ENCODE peak calls at places on chromosomes 12 and 14, in six cellular contexts. O is keratinocyte, E is mesothelial cell of epicardium, J is fibroblast of pulmonary artery, G is AG09309, B is bronchial epithelial cell. U is an unnamed sample.

GRCh38 chr14:30874120-30874998 is at the start of gene COCH:
- DNase-seq in E (peak), O (no peak), J (no peak), G (no peak), B (no peak), U (no peak)

GRCh38 chr14:70148911-70149675 is 39.7 kb downstream of the SLC8A3 start:
- DNase-seq in B (peak), E (no peak), J (no peak), O (no peak), G (no peak), U (no peak)

GRCh38 chr14:104333903-104334811 is 195.8 kb downstream of the KIF26A start:
- DNase-seq in E (peak), O (no peak), J (no peak), B (no peak), G (no peak), U (no peak)

GRCh38 chr12:122203301-122203967 is at the start of gene B3GNT4:
- DNase-seq in E (peak), G (no peak), B (peak), J (peak), O (no peak), U (no peak)

GRCh38 chr12:89082354-89082753 is 269.9 kb downstream of the DUSP6 start:
- DNase-seq in G (no peak), O (no peak), J (peak), E (no peak), B (peak), U (no peak)

GRCh38 chr12:27982380-27982779 is 9.8 kb upstream of the PTHLH start:
- DNase-seq in O (no peak), G (no peak), E (no peak), B (no peak), J (no peak), U (no peak)

GRCh38 chr12:45674583-45674982 is 54.9 kb upstream of the ARID2 start:
- DNase-seq in J (peak), O (peak), E (peak), G (peak), B (peak), U (peak)

GRCh38 chr14:93946506-93947170 is 19.5 kb downstream of the FAM181A start:
- DNase-seq in J (peak), E (no peak), B (peak), O (peak), G (no peak), U (no peak)

GRCh38 chr14:85178869-85179268 is 351.1 kb upstream of the FLRT2 start:
- DNase-seq in G (no peak), B (no peak), E (no peak), O (no peak), J (no peak), U (no peak)

GRCh38 chr12:91883811-91884210 is 261.8 kb downstream of the BTG1 start:
- DNase-seq in O (no peak), B (no peak), E (no peak), J (no peak), G (no peak), U (no peak)

GRCh38 chr12:66036317-66036716 is 94.2 kb downstream of the LLPH start:
- DNase-seq in O (peak), E (no peak), B (peak), G (peak), J (peak), U (peak)

GRCh38 chr14:33716921-33717320 is 234.0 kb downstream of the EGLN3 start:
- DNase-seq in G (no peak), B (no peak), J (no peak), E (no peak), O (no peak), U (no peak)

GRCh38 chr12:12467222-12467621 is 95.4 kb downstream of the DUSP16 start:
- DNase-seq in J (no peak), E (no peak), B (no peak), G (no peak), O (no peak), U (no peak)

GRCh38 chr14:32076278-32077080 is 625 bp upstream of the ARHGAP5 start:
- DNase-seq in E (peak), J (peak), G (peak), B (peak), O (peak), U (peak)

GRCh38 chr12:105921872-105922669 is 216.7 kb downstream of the NUAK1 start:
- DNase-seq in E (no peak), J (peak), G (no peak), O (no peak), B (no peak), U (no peak)

GRCh38 chr12:113486722-113487121 is 15.1 kb upstream of the LHX5 start:
- DNase-seq in G (no peak), O (no peak), B (no peak), J (no peak), E (no peak), U (no peak)

GRCh38 chr12:22691319-22691718 is 66.3 kb downstream of the ETNK1 start:
- DNase-seq in J (peak), O (no peak), G (no peak), B (no peak), E (no peak), U (no peak)

GRCh38 chr12:89845356-89845755 is 136.7 kb upstream of the ATP2B1 start:
- DNase-seq in G (no peak), O (no peak), J (no peak), E (no peak), B (no peak), U (no peak)

GRCh38 chr12:78403681-78404080 is 460.9 kb upstream of the SYT1 start:
- DNase-seq in G (peak), E (no peak), O (no peak), B (no peak), J (peak), U (no peak)

GRCh38 chr12:63809566-63809965 is 29.9 kb downstream of the RXYLT1 start:
- DNase-seq in G (no peak), O (no peak), J (no peak), B (no peak), E (no peak), U (no peak)

GRCh38 chr14:92729632-92730358 is 18.6 kb downstream of the LGMN start:
- DNase-seq in G (peak), B (peak), J (peak), E (no peak), O (peak), U (peak)

GRCh38 chr14:31388687-31389413 is 31.5 kb downstream of the HEATR5A start:
- DNase-seq in E (no peak), B (peak), O (no peak), G (no peak), J (peak), U (no peak)

GRCh38 chr12:131370791-131371579 is 339.9 kb upstream of the SFSWAP start:
- DNase-seq in E (no peak), J (no peak), O (no peak), B (no peak), G (no peak), U (no peak)

GRCh38 chr12:72295101-72295500 is 22.9 kb downstream of the TRHDE start:
- DNase-seq in J (no peak), O (no peak), B (no peak), E (no peak), G (no peak), U (no peak)

GRCh38 chr12:55250944-55251343 is 6.5 kb downstream of the OR6C74 start:
- DNase-seq in E (no peak), O (no peak), J (no peak), G (no peak), B (peak), U (no peak)

GRCh38 chr14:106396999-106397398 is 870.6 kb downstream of the TMEM121 start:
- DNase-seq in B (no peak), J (no peak), O (no peak), E (no peak), G (no peak), U (no peak)

GRCh38 chr12:40616383-40616900 is 75.8 kb upstream of the CNTN1 start:
- DNase-seq in J (no peak), G (no peak), O (no peak), B (no peak), E (no peak), U (no peak)

GRCh38 chr12:59780605-59781135 is 184.8 kb downstream of the SLC16A7 start:
- DNase-seq in E (no peak), B (peak), G (peak), O (no peak), J (peak), U (peak)

DNA sequence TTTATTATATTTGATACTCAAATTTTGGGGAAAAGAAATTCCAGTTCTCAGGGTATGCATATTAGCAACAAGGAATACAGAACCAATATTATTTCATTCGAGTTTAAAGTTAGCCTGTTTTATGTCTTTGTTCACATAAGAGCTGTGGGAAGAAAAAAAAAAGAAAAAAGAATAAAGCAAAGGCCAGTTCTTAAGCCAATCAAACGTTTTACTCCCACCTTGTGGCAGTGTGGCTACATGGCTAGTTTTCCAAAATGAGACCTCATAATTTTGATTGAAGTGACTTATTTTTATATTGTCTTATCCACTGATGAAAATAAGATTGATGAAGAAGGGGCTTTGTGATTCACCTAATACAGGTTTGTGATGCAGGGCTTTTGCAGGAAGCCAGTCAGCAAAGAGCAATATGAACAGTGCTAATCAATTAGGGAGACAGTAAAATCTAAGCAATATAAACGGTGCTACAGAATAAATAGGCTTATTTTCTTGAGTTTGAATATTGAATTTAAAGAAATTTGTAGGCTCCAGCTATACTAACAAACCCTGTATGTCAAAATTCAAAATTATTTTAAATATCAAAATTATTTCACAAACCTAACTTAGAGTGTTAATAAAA is 624.1 kb upstream of the FOXG1 start:
- DNase-seq in G (no peak), E (no peak), J (peak), O (no peak), B (peak), U (no peak)
- TF ChIP-seq CTCF in G (no peak), E (peak), J (peak), O (no peak), B (peak), U (no peak)

DNA sequence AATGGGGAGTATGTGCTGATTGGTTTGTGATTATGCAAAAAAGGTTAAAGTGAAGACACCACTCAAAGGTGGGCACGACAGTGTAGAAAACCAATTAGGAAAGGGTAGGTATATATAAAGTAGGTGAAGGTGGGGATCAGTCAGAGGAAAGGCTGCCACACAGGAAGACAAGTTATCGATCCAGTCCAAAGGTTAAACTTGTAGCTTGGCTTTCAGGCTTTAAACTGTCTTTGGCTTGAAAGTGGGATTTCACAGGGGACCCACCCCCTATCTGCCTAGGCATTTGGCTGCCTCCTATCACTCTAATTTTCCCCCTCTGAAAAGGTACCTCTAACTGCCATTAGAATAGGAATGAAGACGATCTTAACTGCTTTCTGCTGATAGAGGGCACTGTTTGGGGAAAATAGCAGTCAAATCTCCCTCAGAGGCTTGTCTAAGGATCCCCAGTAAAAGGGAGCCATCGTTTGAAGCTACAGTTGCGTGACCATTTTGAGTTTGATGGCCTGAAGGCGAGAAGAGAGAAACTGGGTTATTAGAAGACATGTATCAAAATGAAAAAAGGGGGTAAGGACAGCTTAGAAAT is 250.2 kb downstream of the GPHN start:
- DNase-seq in G (no peak), B (no peak), J (no peak), O (no peak), E (no peak), U (no peak)
- TF ChIP-seq CTCF in G (peak), B (no peak), J (peak), O (no peak), E (no peak), U (no peak)

GRCh38 chr14:63438065-63438757 is 105.0 kb downstream of the PPP2R5E start:
- DNase-seq in J (peak), B (peak), G (peak), O (peak), E (peak), U (peak)
- TF ChIP-seq CTCF in J (peak), B (peak), G (peak), O (no peak), E (no peak), U (peak)

DNA sequence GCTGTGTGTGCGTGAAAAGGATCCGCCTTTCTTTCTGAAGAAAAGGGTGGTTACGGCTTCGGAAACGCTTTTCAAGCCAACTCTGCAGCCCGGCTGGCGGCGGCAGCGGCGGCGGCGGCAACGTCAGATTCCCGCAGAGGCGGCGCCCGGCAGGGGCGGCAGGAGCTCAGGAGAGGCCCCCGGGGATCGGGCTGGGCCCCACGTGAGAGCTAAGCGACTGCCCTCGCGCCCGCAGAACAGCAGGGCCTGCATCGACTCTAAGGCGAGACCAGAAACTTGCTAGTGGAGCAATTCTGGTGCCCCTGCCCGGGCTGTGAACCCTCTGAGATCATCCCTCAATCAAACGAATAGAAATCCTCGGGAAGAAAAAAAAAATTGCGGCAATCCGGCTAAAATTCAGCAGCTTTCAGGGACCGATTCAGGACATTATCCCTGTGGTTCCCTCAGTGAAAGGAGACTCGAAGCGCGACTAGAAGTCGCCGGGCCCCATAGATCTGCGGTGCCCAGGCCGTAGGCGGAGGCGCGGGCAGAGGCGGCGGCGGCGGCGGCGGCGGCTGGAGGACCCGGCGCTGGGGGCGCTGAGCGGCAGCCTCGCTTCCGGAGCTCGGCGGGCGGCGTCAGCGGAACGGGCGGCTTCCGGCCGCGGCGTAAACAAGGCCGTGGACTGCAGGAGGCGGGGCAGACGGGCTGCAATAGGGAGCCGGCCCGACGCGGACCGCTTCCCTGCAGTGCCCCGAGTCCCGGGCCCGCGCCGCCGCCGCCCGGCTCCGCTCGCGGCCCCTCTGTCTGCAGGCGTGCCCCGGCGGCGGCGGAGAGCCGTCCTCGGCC is at the start of gene KLHDC2:
- DNase-seq in O (no peak), B (peak), E (peak), G (peak), J (peak), U (peak)
- TF ChIP-seq CTCF in O (peak), B (peak), E (peak), G (no peak), J (no peak), U (no peak)

GRCh38 chr12:31536672-31537071 is 54.3 kb downstream of the DENND5B start:
- DNase-seq in O (no peak), B (no peak), J (peak), G (no peak), E (no peak), U (no peak)

GRCh38 chr12:31533470-31533869 is 57.5 kb downstream of the DENND5B start:
- DNase-seq in B (peak), E (no peak), O (no peak), J (no peak), G (no peak), U (no peak)

GRCh38 chr12:31526158-31526546 is 64.8 kb downstream of the DENND5B start:
- DNase-seq in E (no peak), J (no peak), G (no peak), B (no peak), O (no peak), U (no peak)

DNA sequence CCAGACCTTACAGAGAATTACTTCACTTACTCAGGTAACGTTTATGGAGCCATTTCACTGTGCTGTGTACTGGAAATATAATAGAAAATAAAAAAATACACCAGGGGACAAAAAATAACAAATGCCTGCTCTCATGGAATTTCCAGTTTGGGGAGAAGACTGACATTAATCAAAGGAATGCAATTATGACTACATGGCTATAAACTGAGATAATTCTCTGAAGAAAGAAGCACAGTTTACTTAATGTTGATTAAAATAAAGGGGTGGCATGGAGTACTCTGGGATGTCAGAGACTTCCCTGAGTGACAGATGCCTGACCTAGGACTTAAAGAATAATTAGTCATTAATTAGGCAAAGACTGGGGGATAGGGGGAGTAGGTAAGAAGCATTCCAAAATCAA is 59.0 kb downstream of the DENND5B start:
- DNase-seq in J (no peak), E (no peak), B (no peak), G (no peak), O (no peak), U (no peak)
- TF ChIP-seq CTCF in J (no peak), E (no peak), B (no peak), G (no peak), O (no peak), U (no peak)

GRCh38 chr12:52171950-52172512 is 19.8 kb downstream of the KRT80 start:
- DNase-seq in O (no peak), G (no peak), J (no peak), E (no peak), B (peak), U (no peak)
- TF ChIP-seq CTCF in O (peak), G (peak), J (peak), E (no peak), B (peak), U (peak)

DNA sequence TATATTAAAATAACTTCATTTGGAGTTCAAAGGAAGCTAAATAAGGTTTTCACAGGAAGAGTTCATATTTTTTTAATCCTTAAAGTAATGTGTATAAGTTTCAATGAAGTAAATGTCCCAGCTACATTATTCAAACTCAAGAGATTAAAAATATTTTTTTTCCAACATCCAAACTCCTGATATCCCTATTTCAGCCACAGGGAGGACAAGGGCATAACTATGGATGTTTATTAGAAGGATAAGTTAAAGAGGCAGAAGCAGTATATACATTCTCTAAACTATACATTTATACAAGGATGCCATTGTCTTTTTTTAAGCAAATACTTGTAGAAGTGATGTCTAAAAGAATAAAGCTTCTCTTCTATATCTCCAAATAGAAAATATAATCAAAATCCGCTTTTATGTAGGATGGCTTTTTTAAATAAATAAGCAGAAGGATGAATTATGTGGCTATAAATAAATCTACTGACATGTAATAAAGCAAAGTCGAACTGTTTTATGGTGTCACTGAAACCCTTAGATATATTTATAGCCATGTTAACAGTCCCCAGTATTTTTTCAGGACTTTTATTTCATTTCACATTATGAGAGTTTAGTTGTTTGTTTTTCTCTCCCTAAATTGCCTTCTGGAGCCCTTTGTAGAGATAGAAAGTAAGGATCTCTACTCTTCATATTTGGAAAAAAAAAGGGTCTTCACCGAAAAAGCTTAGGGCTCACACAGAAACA is 936.5 kb downstream of the DIO2 start:
- DNase-seq in B (no peak), G (no peak), J (peak), E (no peak), O (no peak), U (no peak)
- TF ChIP-seq CTCF in B (no peak), G (peak), J (peak), E (no peak), O (no peak), U (no peak)